ENCODE peak calls at places on chromosomes 7 and 10, in four cellular contexts. H, Y, B and J are unnamed samples.

GRCh38 chr7:74253331-74253730 is 868 bp downstream of the RFC2 start:
- DNase-seq in H (no peak), Y (no peak), B (no peak), J (no peak)

GRCh38 chr7:78015574-78016260 is 217.1 kb downstream of the PHTF2 start:
- DNase-seq in H (no peak), Y (no peak), B (no peak), J (peak)

GRCh38 chr7:21338728-21339164 is 89.1 kb upstream of the SP4 start:
- DNase-seq in H (no peak), Y (no peak), B (no peak), J (no peak)

GRCh38 chr10:48804740-48805182 is 120.1 kb downstream of the WDFY4 start:
- DNase-seq in H (no peak), Y (no peak), B (no peak), J (no peak)

GRCh38 chr7:934469-935320 is 19.8 kb downstream of the ADAP1 start:
- DNase-seq in H (peak), Y (no peak), B (no peak), J (no peak)

GRCh38 chr10:110859947-110860376 is 11.8 kb upstream of the PDCD4 start:
- DNase-seq in H (no peak), Y (no peak), B (peak), J (no peak)

GRCh38 chr10:87177-88080 is 38.3 kb upstream of the TUBB8 start:
- DNase-seq in H (no peak), Y (no peak), B (no peak), J (no peak)

GRCh38 chr7:153886506-153887391 is 165.4 kb upstream of the DPP6 start:
- DNase-seq in H (peak), Y (no peak), B (no peak), J (peak)

GRCh38 chr10:21060626-21061025 is 163.5 kb upstream of the NEBL start:
- DNase-seq in H (no peak), Y (no peak), B (no peak), J (no peak)

GRCh38 chr7:132422502-132423101 is 153.7 kb downstream of the PLXNA4 start:
- DNase-seq in H (no peak), Y (no peak), B (no peak), J (no peak)

GRCh38 chr10:71735709-71736569 is 16.4 kb upstream of the C10orf105 start:
- DNase-seq in H (no peak), Y (no peak), B (no peak), J (no peak)

GRCh38 chr7:126485791-126486190 is 767.0 kb downstream of the GRM8 start:
- DNase-seq in H (no peak), Y (no peak), B (no peak), J (no peak)

GRCh38 chr10:103858360-103858759 is 3.0 kb upstream of the SH3PXD2A start:
- DNase-seq in H (no peak), Y (no peak), B (no peak), J (no peak)

GRCh38 chr7:2237109-2237602 is 4.4 kb upstream of the MAD1L1 start:
- DNase-seq in H (no peak), Y (no peak), B (no peak), J (no peak)

GRCh38 chr7:78620931-78621330 is 822.4 kb downstream of the PHTF2 start:
- DNase-seq in H (peak), Y (peak), B (peak), J (peak)

GRCh38 chr7:131294553-131294952 is 33.1 kb upstream of the MKLN1 start:
- DNase-seq in H (no peak), Y (no peak), B (no peak), J (no peak)

GRCh38 chr7:102044984-102045673 is 227.7 kb downstream of the CUX1 start:
- DNase-seq in H (no peak), Y (no peak), B (peak), J (no peak)

GRCh38 chr7:121398246-121398645 is 2.1 kb upstream of the FAM3C start:
- DNase-seq in H (no peak), Y (no peak), B (no peak), J (peak)

GRCh38 chr10:89163265-89163995 is 43.7 kb downstream of the CH25H start:
- DNase-seq in H (no peak), Y (no peak), B (no peak), J (no peak)

GRCh38 chr10:110845756-110846620 is 25.7 kb upstream of the PDCD4 start:
- DNase-seq in H (no peak), Y (no peak), B (no peak), J (no peak)

GRCh38 chr7:88289505-88290129 is 17.1 kb downstream of the STEAP4 start:
- DNase-seq in H (no peak), Y (no peak), B (no peak), J (no peak)

DNA sequence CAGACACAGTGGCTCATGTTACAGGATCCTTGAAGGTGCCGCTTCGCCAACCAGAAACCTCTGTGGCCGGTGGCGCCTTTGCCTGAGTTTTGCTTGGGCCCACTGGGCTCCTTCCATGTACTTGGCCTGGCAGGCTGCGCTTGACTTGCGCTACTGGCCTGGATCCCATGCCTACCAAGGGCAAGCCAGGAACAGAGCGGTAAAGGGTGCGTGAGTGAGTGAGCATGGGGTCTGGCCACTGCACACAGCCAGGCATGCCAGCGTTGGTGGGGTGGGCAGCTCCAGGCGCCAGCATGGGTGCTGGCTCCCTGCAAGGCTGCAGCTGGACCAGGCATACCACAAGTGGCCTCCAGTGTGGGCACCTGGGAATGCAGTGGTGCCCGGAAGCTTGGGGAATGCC is 16.3 kb upstream of the TSPAN15 start:
- DNase-seq in H (no peak), Y (no peak), B (no peak), J (no peak)
- H4K8ac ChIP-seq in H (no peak), Y (no peak), B (no peak), J (no peak)

GRCh38 chr10:60799971-60800370 is 21.7 kb downstream of the CDK1 start:
- DNase-seq in H (no peak), Y (no peak), B (no peak), J (no peak)
- H4K5ac ChIP-seq in H (no peak), Y (no peak), B (no peak), J (no peak)

GRCh38 chr10:78802866-78803265 is 265.9 kb upstream of the ZMIZ1 start:
- DNase-seq in H (no peak), Y (no peak), B (peak), J (no peak)
- H2BK120ac ChIP-seq in H (no peak), Y (no peak), B (peak), J (no peak)

GRCh38 chr7:31134246-31135188 is 82.4 kb downstream of the ADCYAP1R1 start:
- DNase-seq in H (peak), Y (peak), B (peak), J (peak)
- H4K8ac ChIP-seq in H (no peak), Y (no peak), B (no peak), J (no peak)

GRCh38 chr7:3326246-3326645 is 25.2 kb downstream of the SDK1 start:
- DNase-seq in H (no peak), Y (no peak), B (peak), J (no peak)
- H4K5ac ChIP-seq in H (no peak), Y (no peak), B (no peak), J (no peak)

DNA sequence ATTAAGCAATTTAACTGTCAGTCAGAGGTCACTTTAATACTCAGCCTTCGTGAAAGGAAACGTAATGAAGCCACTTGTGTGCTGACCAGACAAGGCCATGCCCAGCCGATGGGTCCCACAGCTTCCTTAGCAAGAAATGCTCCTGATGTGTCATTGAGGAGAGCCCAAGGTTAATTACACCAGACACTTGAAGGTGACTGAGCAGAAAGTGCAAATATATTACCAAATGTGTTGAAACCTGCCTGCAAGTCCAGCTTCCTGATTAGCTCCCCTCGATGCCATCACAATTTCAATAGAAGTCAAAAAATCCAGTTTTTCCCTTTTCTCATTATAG is 151.5 kb upstream of the RSU1 start:
- DNase-seq in H (no peak), Y (no peak), B (no peak), J (no peak)
- H2BK120ac ChIP-seq in H (no peak), Y (no peak), B (peak), J (no peak)